ENCODE peak calls at places on chromosomes 1 and 21, in ten cellular contexts. One of them, this sample, is unnamed.

GRCh38 chr1:14894811-14895524 is 258.6 kb upstream of the TMEM51 start:
- DNase-seq in C1 segment of cervical spinal cord: peak
- DNase-seq in activated T-cell treated with anti-CD3 and anti-CD28 coated beads for 1 hour: no peak
- DNase-seq in stimulated activated CD4-positive, alpha-beta T cell treated with anti-CD3 and anti-CD28 coated beads, Interleukin-15, amount 100 ng/mL, for 24 hours: no peak
- DNase-seq in GM18507: no peak
- DNase-seq in activated CD4-positive, alpha-beta T cell treated with anti-CD3 and anti-CD28 coated beads, Interleukin-2, amount 10 ng/mL, durations not matched to agents 7 days and 5 days: no peak
- DNase-seq in WTC11: no peak
- DNase-seq in NCI-H345: no peak
- DNase-seq in effector memory CD8-positive, alpha-beta T cell: no peak
- DNase-seq in occipital lobe: peak
- DNase-seq in this sample: peak

GRCh38 chr21:37264808-37265207 is 2.3 kb downstream of the VPS26C start:
- DNase-seq in C1 segment of cervical spinal cord: no peak
- DNase-seq in activated CD4-positive, alpha-beta T cell treated with anti-CD3 and anti-CD28 coated beads, Interleukin-2, amount 10 ng/mL, durations not matched to agents 7 days and 5 days: no peak
- DNase-seq in occipital lobe: no peak
- DNase-seq in activated T-cell treated with anti-CD3 and anti-CD28 coated beads for 1 hour: no peak
- DNase-seq in NCI-H345: no peak
- DNase-seq in WTC11: no peak
- DNase-seq in effector memory CD8-positive, alpha-beta T cell: no peak
- DNase-seq in stimulated activated CD4-positive, alpha-beta T cell treated with anti-CD3 and anti-CD28 coated beads, Interleukin-15, amount 100 ng/mL, for 24 hours: no peak
- DNase-seq in GM18507: no peak
- DNase-seq in this sample: no peak

GRCh38 chr1:65467536-65467935 is 47.1 kb downstream of the LEPR start:
- DNase-seq in GM18507: no peak
- DNase-seq in WTC11: peak
- DNase-seq in C1 segment of cervical spinal cord: no peak
- DNase-seq in activated T-cell treated with anti-CD3 and anti-CD28 coated beads for 1 hour: no peak
- DNase-seq in NCI-H345: peak
- DNase-seq in effector memory CD8-positive, alpha-beta T cell: no peak
- DNase-seq in activated CD4-positive, alpha-beta T cell treated with anti-CD3 and anti-CD28 coated beads, Interleukin-2, amount 10 ng/mL, durations not matched to agents 7 days and 5 days: no peak
- DNase-seq in stimulated activated CD4-positive, alpha-beta T cell treated with anti-CD3 and anti-CD28 coated beads, Interleukin-15, amount 100 ng/mL, for 24 hours: no peak
- DNase-seq in occipital lobe: no peak
- DNase-seq in this sample: no peak

GRCh38 chr1:111192643-111193519 is 7.6 kb downstream of the DENND2D start:
- DNase-seq in stimulated activated CD4-positive, alpha-beta T cell treated with anti-CD3 and anti-CD28 coated beads, Interleukin-15, amount 100 ng/mL, for 24 hours: no peak
- DNase-seq in occipital lobe: no peak
- DNase-seq in effector memory CD8-positive, alpha-beta T cell: no peak
- DNase-seq in WTC11: no peak
- DNase-seq in C1 segment of cervical spinal cord: no peak
- DNase-seq in GM18507: no peak
- DNase-seq in activated T-cell treated with anti-CD3 and anti-CD28 coated beads for 1 hour: no peak
- DNase-seq in NCI-H345: no peak
- DNase-seq in activated CD4-positive, alpha-beta T cell treated with anti-CD3 and anti-CD28 coated beads, Interleukin-2, amount 10 ng/mL, durations not matched to agents 7 days and 5 days: no peak
- DNase-seq in this sample: no peak

GRCh38 chr1:89995595-89996397 is 886 bp downstream of the ZNF326 start:
- DNase-seq in C1 segment of cervical spinal cord: no peak
- DNase-seq in stimulated activated CD4-positive, alpha-beta T cell treated with anti-CD3 and anti-CD28 coated beads, Interleukin-15, amount 100 ng/mL, for 24 hours: no peak
- DNase-seq in effector memory CD8-positive, alpha-beta T cell: no peak
- DNase-seq in GM18507: no peak
- DNase-seq in occipital lobe: no peak
- DNase-seq in activated T-cell treated with anti-CD3 and anti-CD28 coated beads for 1 hour: no peak
- DNase-seq in activated CD4-positive, alpha-beta T cell treated with anti-CD3 and anti-CD28 coated beads, Interleukin-2, amount 10 ng/mL, durations not matched to agents 7 days and 5 days: no peak
- DNase-seq in NCI-H345: no peak
- DNase-seq in WTC11: no peak
- DNase-seq in this sample: no peak

GRCh38 chr1:43822040-43822439 is 111.6 kb upstream of the ARTN start:
- DNase-seq in occipital lobe: no peak
- DNase-seq in stimulated activated CD4-positive, alpha-beta T cell treated with anti-CD3 and anti-CD28 coated beads, Interleukin-15, amount 100 ng/mL, for 24 hours: no peak
- DNase-seq in WTC11: no peak
- DNase-seq in NCI-H345: no peak
- DNase-seq in C1 segment of cervical spinal cord: no peak
- DNase-seq in effector memory CD8-positive, alpha-beta T cell: no peak
- DNase-seq in GM18507: no peak
- DNase-seq in activated CD4-positive, alpha-beta T cell treated with anti-CD3 and anti-CD28 coated beads, Interleukin-2, amount 10 ng/mL, durations not matched to agents 7 days and 5 days: no peak
- DNase-seq in activated T-cell treated with anti-CD3 and anti-CD28 coated beads for 1 hour: no peak
- DNase-seq in this sample: no peak

GRCh38 chr1:54254055-54254454 is 54.1 kb downstream of the MRPL37 start:
- DNase-seq in activated T-cell treated with anti-CD3 and anti-CD28 coated beads for 1 hour: no peak
- DNase-seq in stimulated activated CD4-positive, alpha-beta T cell treated with anti-CD3 and anti-CD28 coated beads, Interleukin-15, amount 100 ng/mL, for 24 hours: no peak
- DNase-seq in occipital lobe: no peak
- DNase-seq in WTC11: no peak
- DNase-seq in NCI-H345: peak
- DNase-seq in activated CD4-positive, alpha-beta T cell treated with anti-CD3 and anti-CD28 coated beads, Interleukin-2, amount 10 ng/mL, durations not matched to agents 7 days and 5 days: no peak
- DNase-seq in GM18507: no peak
- DNase-seq in C1 segment of cervical spinal cord: no peak
- DNase-seq in effector memory CD8-positive, alpha-beta T cell: no peak
- DNase-seq in this sample: no peak

GRCh38 chr1:117611894-117612481 is 6.1 kb downstream of the TENT5C start:
- DNase-seq in NCI-H345: no peak
- DNase-seq in C1 segment of cervical spinal cord: no peak
- DNase-seq in GM18507: no peak
- DNase-seq in stimulated activated CD4-positive, alpha-beta T cell treated with anti-CD3 and anti-CD28 coated beads, Interleukin-15, amount 100 ng/mL, for 24 hours: no peak
- DNase-seq in activated T-cell treated with anti-CD3 and anti-CD28 coated beads for 1 hour: no peak
- DNase-seq in WTC11: no peak
- DNase-seq in activated CD4-positive, alpha-beta T cell treated with anti-CD3 and anti-CD28 coated beads, Interleukin-2, amount 10 ng/mL, durations not matched to agents 7 days and 5 days: no peak
- DNase-seq in occipital lobe: no peak
- DNase-seq in effector memory CD8-positive, alpha-beta T cell: no peak
- DNase-seq in this sample: no peak

GRCh38 chr1:235077571-235078479 is 50.8 kb downstream of the TOMM20 start:
- DNase-seq in GM18507: no peak
- DNase-seq in C1 segment of cervical spinal cord: no peak
- DNase-seq in activated T-cell treated with anti-CD3 and anti-CD28 coated beads for 1 hour: no peak
- DNase-seq in effector memory CD8-positive, alpha-beta T cell: no peak
- DNase-seq in NCI-H345: no peak
- DNase-seq in WTC11: no peak
- DNase-seq in occipital lobe: no peak
- DNase-seq in activated CD4-positive, alpha-beta T cell treated with anti-CD3 and anti-CD28 coated beads, Interleukin-2, amount 10 ng/mL, durations not matched to agents 7 days and 5 days: peak
- DNase-seq in stimulated activated CD4-positive, alpha-beta T cell treated with anti-CD3 and anti-CD28 coated beads, Interleukin-15, amount 100 ng/mL, for 24 hours: peak
- DNase-seq in this sample: peak

GRCh38 chr1:112818990-112819689 is 104.0 kb upstream of the PPM1J start:
- DNase-seq in activated CD4-positive, alpha-beta T cell treated with anti-CD3 and anti-CD28 coated beads, Interleukin-2, amount 10 ng/mL, durations not matched to agents 7 days and 5 days: no peak
- DNase-seq in GM18507: no peak
- DNase-seq in NCI-H345: no peak
- DNase-seq in occipital lobe: no peak
- DNase-seq in C1 segment of cervical spinal cord: no peak
- DNase-seq in effector memory CD8-positive, alpha-beta T cell: no peak
- DNase-seq in WTC11: no peak
- DNase-seq in stimulated activated CD4-positive, alpha-beta T cell treated with anti-CD3 and anti-CD28 coated beads, Interleukin-15, amount 100 ng/mL, for 24 hours: no peak
- DNase-seq in activated T-cell treated with anti-CD3 and anti-CD28 coated beads for 1 hour: no peak
- DNase-seq in this sample: no peak

GRCh38 chr1:167599839-167600581 is 30.0 kb upstream of the RCSD1 start:
- DNase-seq in WTC11: no peak
- DNase-seq in activated T-cell treated with anti-CD3 and anti-CD28 coated beads for 1 hour: peak
- DNase-seq in effector memory CD8-positive, alpha-beta T cell: peak
- DNase-seq in NCI-H345: no peak
- DNase-seq in C1 segment of cervical spinal cord: no peak
- DNase-seq in occipital lobe: no peak
- DNase-seq in GM18507: no peak
- DNase-seq in activated CD4-positive, alpha-beta T cell treated with anti-CD3 and anti-CD28 coated beads, Interleukin-2, amount 10 ng/mL, durations not matched to agents 7 days and 5 days: peak
- DNase-seq in stimulated activated CD4-positive, alpha-beta T cell treated with anti-CD3 and anti-CD28 coated beads, Interleukin-15, amount 100 ng/mL, for 24 hours: peak
- DNase-seq in this sample: no peak

GRCh38 chr1:7002728-7003127 is 217.5 kb downstream of the CAMTA1 start:
- DNase-seq in activated CD4-positive, alpha-beta T cell treated with anti-CD3 and anti-CD28 coated beads, Interleukin-2, amount 10 ng/mL, durations not matched to agents 7 days and 5 days: no peak
- DNase-seq in NCI-H345: no peak
- DNase-seq in stimulated activated CD4-positive, alpha-beta T cell treated with anti-CD3 and anti-CD28 coated beads, Interleukin-15, amount 100 ng/mL, for 24 hours: no peak
- DNase-seq in WTC11: no peak
- DNase-seq in effector memory CD8-positive, alpha-beta T cell: no peak
- DNase-seq in C1 segment of cervical spinal cord: no peak
- DNase-seq in activated T-cell treated with anti-CD3 and anti-CD28 coated beads for 1 hour: no peak
- DNase-seq in GM18507: no peak
- DNase-seq in occipital lobe: no peak
- DNase-seq in this sample: no peak

GRCh38 chr1:116122955-116123757 is 12.0 kb downstream of the MAB21L3 start:
- DNase-seq in effector memory CD8-positive, alpha-beta T cell: no peak
- DNase-seq in C1 segment of cervical spinal cord: no peak
- DNase-seq in GM18507: no peak
- DNase-seq in WTC11: no peak
- DNase-seq in NCI-H345: no peak
- DNase-seq in activated CD4-positive, alpha-beta T cell treated with anti-CD3 and anti-CD28 coated beads, Interleukin-2, amount 10 ng/mL, durations not matched to agents 7 days and 5 days: no peak
- DNase-seq in activated T-cell treated with anti-CD3 and anti-CD28 coated beads for 1 hour: no peak
- DNase-seq in occipital lobe: no peak
- DNase-seq in stimulated activated CD4-positive, alpha-beta T cell treated with anti-CD3 and anti-CD28 coated beads, Interleukin-15, amount 100 ng/mL, for 24 hours: no peak
- DNase-seq in this sample: no peak

GRCh38 chr1:160169553-160170399 is 18.4 kb downstream of the ATP1A4 start:
- DNase-seq in effector memory CD8-positive, alpha-beta T cell: no peak
- DNase-seq in activated T-cell treated with anti-CD3 and anti-CD28 coated beads for 1 hour: no peak
- DNase-seq in WTC11: peak
- DNase-seq in C1 segment of cervical spinal cord: no peak
- DNase-seq in stimulated activated CD4-positive, alpha-beta T cell treated with anti-CD3 and anti-CD28 coated beads, Interleukin-15, amount 100 ng/mL, for 24 hours: peak
- DNase-seq in activated CD4-positive, alpha-beta T cell treated with anti-CD3 and anti-CD28 coated beads, Interleukin-2, amount 10 ng/mL, durations not matched to agents 7 days and 5 days: no peak
- DNase-seq in occipital lobe: no peak
- DNase-seq in NCI-H345: peak
- DNase-seq in GM18507: peak
- DNase-seq in this sample: no peak

GRCh38 chr1:202709276-202710041 is 795 bp downstream of the SYT2 start:
- DNase-seq in WTC11: peak
- DNase-seq in effector memory CD8-positive, alpha-beta T cell: no peak
- DNase-seq in NCI-H345: no peak
- DNase-seq in activated CD4-positive, alpha-beta T cell treated with anti-CD3 and anti-CD28 coated beads, Interleukin-2, amount 10 ng/mL, durations not matched to agents 7 days and 5 days: no peak
- DNase-seq in C1 segment of cervical spinal cord: no peak
- DNase-seq in occipital lobe: no peak
- DNase-seq in activated T-cell treated with anti-CD3 and anti-CD28 coated beads for 1 hour: no peak
- DNase-seq in stimulated activated CD4-positive, alpha-beta T cell treated with anti-CD3 and anti-CD28 coated beads, Interleukin-15, amount 100 ng/mL, for 24 hours: no peak
- DNase-seq in GM18507: no peak
- DNase-seq in this sample: no peak

This sample was measured in posterior cingulate gyrus.